ENCODE peak calls at places on chromosomes 16 and 17, in four cellular contexts. I, S, B and J are unnamed samples.

GRCh38 chr16:79334127-79334526 is 266.4 kb downstream of the MAF start:
- DNase-seq in B (no peak), S (no peak), I (no peak), J (no peak)

GRCh38 chr17:8015236-8015956 is 13.0 kb downstream of the GUCY2D start:
- DNase-seq in I (no peak), S (no peak), B (no peak), J (no peak)

GRCh38 chr17:57085448-57086068 is 512 bp downstream of the AKAP1 start:
- DNase-seq in S (peak; percentile 71), I (peak; percentile 23), B (peak; percentile 50), J (no peak)

GRCh38 chr16:2532494-2533141 is 1.4 kb upstream of the CEMP1 start:
- DNase-seq in S (peak; percentile 69), I (peak; percentile 34), B (no peak), J (peak; percentile 67)

GRCh38 chr17:72445055-72445991 is 324.5 kb downstream of the SOX9 start:
- DNase-seq in B (no peak), S (no peak), I (no peak), J (no peak)

GRCh38 chr17:81189670-81190530 is 23.9 kb upstream of the AATK start:
- DNase-seq in B (no peak), I (no peak), S (peak; percentile 64), J (peak; percentile 38)

GRCh38 chr16:83470406-83470805 is 337.4 kb upstream of the HSBP1 start:
- DNase-seq in S (no peak), I (peak; percentile 45), B (no peak), J (no peak)

GRCh38 chr16:73176577-73177013 is 128.7 kb upstream of the ZFHX3 start:
- DNase-seq in I (peak; percentile 94), S (no peak), B (no peak), J (no peak)

GRCh38 chr17:67095803-67096202 is 51.4 kb downstream of the CACNG1 start:
- DNase-seq in S (no peak), B (no peak), I (peak; percentile 73), J (no peak)

GRCh38 chr17:17164156-17164555 is 42.0 kb downstream of the PLD6 start:
- DNase-seq in I (no peak), B (no peak), S (no peak), J (no peak)

GRCh38 chr16:19346335-19346922 is 60.9 kb downstream of the CLEC19A start:
- DNase-seq in I (no peak), B (no peak), S (no peak), J (no peak)

GRCh38 chr16:81616321-81617020 is 162.6 kb upstream of the PLCG2 start:
- DNase-seq in S (peak; percentile 77), I (peak; percentile 63), B (no peak), J (no peak)

GRCh38 chr16:67000384-67001158 is 12.2 kb downstream of the CES4A start:
- DNase-seq in I (no peak), S (peak; percentile 79), B (peak; percentile 34), J (no peak)

GRCh38 chr16:3872216-3872895 is 8.2 kb downstream of the CREBBP start:
- DNase-seq in S (no peak), I (no peak), B (no peak), J (no peak)

GRCh38 chr17:31678431-31678830 is 180.6 kb downstream of the COPRS start:
- DNase-seq in B (no peak), I (peak; percentile 41), S (no peak), J (peak; percentile 73)

GRCh38 chr16:85092309-85092708 is 20.0 kb downstream of the CIBAR2 start:
- DNase-seq in B (no peak), S (no peak), I (no peak), J (no peak)

GRCh38 chr17:51120357-51120738 is 320 bp downstream of the SPAG9 start:
- DNase-seq in S (no peak), B (no peak), I (peak; percentile 14), J (no peak)

GRCh38 chr17:55069983-55070529 is 101.5 kb downstream of the STXBP4 start:
- DNase-seq in I (no peak), B (no peak), S (no peak), J (no peak)

GRCh38 chr17:42312285-42313130 is 24.2 kb downstream of the STAT5A start:
- DNase-seq in S (peak; percentile 90), I (peak; percentile 81), B (peak; percentile 78), J (peak; percentile 73)

GRCh38 chr16:31476305-31477219 is 4.6 kb downstream of the TGFB1I1 start:
- DNase-seq in B (peak; percentile 49), I (no peak), S (no peak), J (no peak)

GRCh38 chr17:21298983-21299519 is 14.5 kb downstream of the MAP2K3 start:
- DNase-seq in B (no peak), I (no peak), S (no peak), J (no peak)

GRCh38 chr17:48522031-48522593 is 8.7 kb downstream of the HOXB1 start:
- DNase-seq in I (peak; percentile 58), B (no peak), S (no peak), J (no peak)

GRCh38 chr16:72481419-72481818 is 309.5 kb upstream of the PMFBP1 start:
- DNase-seq in B (no peak), S (no peak), I (no peak), J (no peak)

GRCh38 chr17:39164675-39165143 is 1.3 kb downstream of the ARL5C start:
- DNase-seq in S (peak; percentile 70), B (peak; percentile 60), I (peak; percentile 89), J (peak; percentile 79)

GRCh38 chr17:53406907-53407306 is 415.8 kb upstream of the KIF2B start:
- DNase-seq in I (no peak), B (no peak), S (no peak), J (no peak)

GRCh38 chr17:81705518-81706231 is 2.5 kb downstream of the MRPL12 start:
- DNase-seq in I (no peak), S (no peak), B (no peak), J (no peak)

GRCh38 chr17:43906951-43907424 is 348 bp downstream of the MPP2 start:
- DNase-seq in B (no peak), I (no peak), S (peak; percentile 53), J (no peak)

GRCh38 chr16:1141716-1142115 is 11.2 kb upstream of the CACNA1H start:
- DNase-seq in I (no peak), S (no peak), B (no peak), J (no peak)
- TF ChIP-seq CTCF in I (no peak), S (no peak), B (no peak), J (no peak)

DNA sequence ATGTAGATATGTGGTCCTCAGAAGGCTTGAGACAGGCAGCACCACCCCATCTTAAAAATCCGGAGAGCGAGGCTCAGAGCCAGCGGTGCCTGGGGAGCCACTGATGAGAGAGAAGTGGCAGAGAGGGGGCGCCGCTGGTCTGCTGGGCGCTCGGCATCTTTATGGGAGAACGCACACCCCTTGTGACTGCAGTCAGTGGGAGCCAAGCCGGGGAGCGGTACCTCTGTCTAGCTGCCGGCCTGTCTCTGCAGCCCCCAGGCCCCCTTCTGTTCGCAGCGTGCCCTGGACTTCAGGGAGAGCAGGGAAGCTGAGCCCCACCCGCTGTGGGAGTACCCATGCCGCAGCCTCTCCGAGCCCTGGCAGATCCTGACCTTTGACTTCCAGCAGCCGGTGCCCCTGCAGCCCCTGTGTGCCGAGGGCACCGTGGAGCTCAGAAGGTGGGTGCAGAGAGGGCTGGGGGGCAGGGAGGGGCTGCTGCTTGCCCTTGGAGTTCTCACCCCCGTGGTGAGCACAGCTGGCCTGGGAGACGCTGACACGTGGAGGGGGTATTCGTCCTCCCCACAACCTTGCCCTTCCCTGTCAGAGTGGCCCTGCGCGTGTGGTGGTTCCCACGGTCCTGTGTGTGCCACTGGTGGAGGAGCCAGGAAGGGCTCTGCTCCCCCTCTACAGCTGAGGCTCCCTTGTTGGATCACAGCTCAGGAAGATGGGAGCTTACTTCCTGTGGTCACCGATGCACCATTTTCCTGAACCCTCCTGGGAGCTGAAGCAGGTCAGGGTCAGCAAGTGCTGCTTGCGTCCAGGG is 44.8 kb downstream of the PRMT7 start:
- DNase-seq in I (no peak), B (no peak), S (no peak), J (no peak)
- TF ChIP-seq CTCF in I (no peak), B (peak; percentile 11), S (no peak), J (no peak)

GRCh38 chr16:87496101-87496801 is 3.4 kb upstream of the ZCCHC14 start:
- DNase-seq in I (no peak), B (no peak), S (no peak), J (no peak)
- TF ChIP-seq CTCF in I (no peak), B (no peak), S (no peak), J (no peak)

GRCh38 chr16:88831838-88832237 is 20.1 kb upstream of the APRT start:
- DNase-seq in S (no peak), B (no peak), I (no peak), J (no peak)
- TF ChIP-seq CTCF in S (no peak), B (peak; percentile 23), I (no peak), J (no peak)

GRCh38 chr16:53154513-53154912 is 99.7 kb downstream of the CHD9 start:
- DNase-seq in S (no peak), B (no peak), I (no peak), J (no peak)

GRCh38 chr16:53156516-53156915 is 101.7 kb downstream of the CHD9 start:
- DNase-seq in I (peak; percentile 45), B (no peak), S (no peak), J (no peak)

DNA sequence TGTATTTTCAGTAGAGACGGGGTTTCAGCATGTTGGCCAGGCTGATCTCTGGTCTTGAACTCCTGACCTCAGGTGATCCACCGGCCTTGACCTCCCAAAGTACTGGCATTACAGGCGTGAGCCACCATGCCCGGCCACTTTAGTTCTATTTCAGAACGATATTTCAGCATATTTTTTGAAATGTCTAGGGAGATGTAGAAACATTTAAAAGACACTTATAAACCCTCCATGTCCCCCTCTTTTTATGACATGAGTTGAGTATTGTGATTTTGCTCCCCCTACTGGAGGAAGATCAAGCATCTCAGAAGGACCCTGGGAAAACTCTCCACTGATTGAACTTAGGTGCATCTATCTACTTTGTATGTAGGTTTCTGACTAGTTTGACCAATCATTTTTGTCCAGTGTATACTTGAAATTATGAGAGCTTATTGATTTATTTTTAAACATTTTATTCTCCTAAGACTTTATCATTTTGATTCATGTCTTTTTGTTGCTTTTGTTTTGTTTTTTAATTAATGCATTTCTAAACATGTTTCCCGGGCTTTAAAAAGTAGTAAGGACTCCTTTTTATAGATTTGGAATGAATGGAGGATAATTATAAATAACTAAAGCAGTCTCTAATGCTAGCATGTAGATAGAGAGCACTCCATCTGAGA is 105.1 kb downstream of the CHD9 start:
- DNase-seq in I (peak; percentile 62), S (no peak), B (no peak), J (no peak)
- TF ChIP-seq CTCF in I (peak; percentile 60), S (peak; percentile 63), B (peak; percentile 74), J (peak; percentile 84)

GRCh38 chr16:7399296-7399695 is 66.7 kb downstream of the RBFOX1 start:
- DNase-seq in B (no peak), S (no peak), I (no peak), J (no peak)

GRCh38 chr16:7404217-7404616 is 71.6 kb downstream of the RBFOX1 start:
- DNase-seq in S (no peak), B (no peak), I (no peak), J (no peak)

GRCh38 chr16:7408700-7409340 is 76.2 kb downstream of the RBFOX1 start:
- DNase-seq in S (no peak), B (no peak), I (no peak), J (no peak)

GRCh38 chr16:7400117-7400890 is 67.7 kb downstream of the RBFOX1 start:
- DNase-seq in B (no peak), I (no peak), S (no peak), J (no peak)

DNA sequence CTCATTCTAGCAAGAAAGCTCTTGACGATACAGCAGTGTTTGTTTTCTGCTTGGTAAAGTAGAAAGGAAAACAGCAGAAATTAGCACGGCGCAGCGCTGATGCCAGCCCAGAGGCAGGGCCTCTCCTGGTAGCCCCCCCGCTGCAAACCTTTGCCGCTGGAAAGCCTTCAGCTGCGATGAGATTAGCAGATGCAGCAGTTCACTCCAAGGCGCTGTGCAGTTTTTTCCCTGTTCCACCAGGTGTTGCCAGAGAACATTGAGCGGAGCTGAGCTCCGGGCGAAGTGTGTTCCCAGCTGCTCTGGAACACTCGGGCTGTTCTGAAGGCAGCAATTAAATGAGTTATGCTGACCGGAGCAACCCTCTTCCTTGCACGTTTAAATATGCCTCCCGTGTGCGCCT is 72.5 kb downstream of the RBFOX1 start:
- DNase-seq in S (peak; percentile 76), B (peak; percentile 26), I (no peak), J (no peak)
- TF ChIP-seq CTCF in S (no peak), B (peak; percentile 62), I (no peak), J (no peak)